ENCODE peak calls at places on chromosome 5, in four cellular contexts. H, E, A and W are unnamed samples.

GRCh38 chr5:1037123-1037670 is 28.6 kb downstream of the NKD2 start:
- DNase-seq in H (no peak), E (no peak), A (no peak), W (no peak)

GRCh38 chr5:50967388-50968039 is 301.1 kb downstream of the PARP8 start:
- DNase-seq in H (no peak), E (no peak), A (no peak), W (no peak)

GRCh38 chr5:123549256-123549904 is 37.4 kb downstream of the CSNK1G3 start:
- DNase-seq in H (no peak), E (no peak), A (peak), W (no peak)

GRCh38 chr5:131303537-131303936 is 39.7 kb downstream of the CDC42SE2 start:
- DNase-seq in H (peak), E (no peak), A (no peak), W (no peak)

GRCh38 chr5:179321206-179321987 is 23.9 kb downstream of the ADAMTS2 start:
- DNase-seq in H (no peak), E (no peak), A (no peak), W (no peak)

GRCh38 chr5:139150359-139150999 is 47.7 kb downstream of the SIL1 start:
- DNase-seq in H (no peak), E (no peak), A (no peak), W (no peak)

GRCh38 chr5:17079562-17079961 is 137.9 kb upstream of the BASP1 start:
- DNase-seq in H (no peak), E (no peak), A (no peak), W (no peak)

GRCh38 chr5:88674262-88675158 is 208.5 kb downstream of the MEF2C start:
- DNase-seq in H (no peak), E (no peak), A (no peak), W (no peak)

GRCh38 chr5:172149073-172149472 is 39.0 kb downstream of the STK10 start:
- DNase-seq in H (peak), E (no peak), A (no peak), W (no peak)

GRCh38 chr5:147332643-147333042 is 97.8 kb downstream of the STK32A start:
- DNase-seq in H (no peak), E (no peak), A (peak), W (no peak)

GRCh38 chr5:135452366-135453030 is 347 bp upstream of the TIFAB start:
- DNase-seq in H (no peak), E (no peak), A (no peak), W (no peak)

GRCh38 chr5:91928751-91929521 is 545.8 kb upstream of the ARRDC3 start:
- DNase-seq in H (peak), E (peak), A (no peak), W (peak)

GRCh38 chr5:124252094-124252750 is 494.2 kb downstream of the ZNF608 start:
- DNase-seq in H (no peak), E (no peak), A (no peak), W (no peak)

GRCh38 chr5:134133995-134134541 is 19.6 kb downstream of the TCF7 start:
- DNase-seq in H (no peak), E (no peak), A (no peak), W (no peak)

GRCh38 chr5:128965011-128965637 is at the start of gene SLC27A6:
- DNase-seq in H (no peak), E (peak), A (no peak), W (peak)

GRCh38 chr5:39716532-39716971 is 291.8 kb upstream of the DAB2 start:
- DNase-seq in H (peak), E (peak), A (no peak), W (peak)

GRCh38 chr5:133006653-133007052 is 19.7 kb downstream of the ZCCHC10 start:
- DNase-seq in H (no peak), E (no peak), A (no peak), W (peak)

GRCh38 chr5:172700686-172701324 is 59.7 kb downstream of the NEURL1B start:
- DNase-seq in H (no peak), E (no peak), A (no peak), W (no peak)

GRCh38 chr5:157670662-157671591 is at the start of gene C5orf52:
- DNase-seq in H (peak), E (no peak), A (peak), W (peak)

GRCh38 chr5:54176066-54176835 is 134.1 kb downstream of the ARL15 start:
- DNase-seq in H (no peak), E (no peak), A (no peak), W (no peak)

GRCh38 chr5:79878721-79879336 is 112.2 kb downstream of the MTX3 start:
- DNase-seq in H (no peak), E (peak), A (no peak), W (peak)

GRCh38 chr5:61991426-61991825 is 314.6 kb upstream of the KIF2A start:
- DNase-seq in H (no peak), E (no peak), A (no peak), W (no peak)

GRCh38 chr5:85311536-85311935 is 926.9 kb upstream of the EDIL3 start:
- DNase-seq in H (no peak), E (no peak), A (no peak), W (no peak)
- TF ChIP-seq USF2 in H (no peak), E (no peak), A (no peak), W (no peak)

DNA sequence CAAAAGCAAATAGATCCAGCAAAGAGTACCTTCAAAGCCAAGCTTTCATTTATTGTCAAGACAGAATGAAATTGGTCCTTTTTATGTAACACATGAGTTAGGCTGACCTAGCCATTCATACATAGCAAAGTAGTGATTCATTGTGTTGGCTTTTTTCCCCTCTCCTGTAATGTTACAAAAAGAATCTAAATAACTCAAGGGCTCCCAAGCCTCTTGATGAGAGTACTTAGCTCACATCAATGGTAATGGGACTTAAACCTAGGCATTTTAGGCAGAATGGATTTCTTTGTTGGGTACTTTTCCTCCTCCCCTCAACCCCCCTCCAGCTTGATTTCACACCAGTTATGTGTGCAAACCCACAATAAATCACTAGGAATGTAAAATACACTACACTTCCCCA is 123.7 kb downstream of the EBF1 start:
- DNase-seq in H (peak), E (no peak), A (no peak), W (peak)
- TF ChIP-seq ELK1 in H (no peak), E (no peak), A (no peak), W (no peak)

DNA sequence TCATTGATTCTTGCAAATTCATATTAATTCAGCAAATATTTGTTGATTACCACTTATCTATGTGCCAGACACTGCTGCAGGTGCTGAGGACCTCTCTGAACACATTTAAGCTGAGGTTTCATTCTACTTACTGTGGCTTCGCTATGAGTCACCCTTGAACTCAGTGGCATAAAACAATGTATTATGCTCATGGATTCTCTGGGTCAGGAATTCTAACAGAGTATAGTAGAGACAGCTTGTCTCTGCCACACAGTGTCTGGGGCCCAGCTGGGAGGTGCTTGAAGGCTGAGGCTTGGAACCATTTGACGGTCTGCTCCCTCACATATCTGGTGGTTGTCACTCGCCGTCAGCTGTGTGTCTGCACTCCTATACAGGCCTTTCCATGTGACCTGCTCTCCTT is 124.3 kb upstream of the NR3C1 start:
- DNase-seq in H (peak), E (no peak), A (no peak), W (no peak)
- TF ChIP-seq USF2 in H (no peak), E (no peak), A (no peak), W (no peak)

GRCh38 chr5:34627794-34628193 is 28.3 kb upstream of the RAI14 start:
- DNase-seq in H (peak), E (no peak), A (no peak), W (no peak)

GRCh38 chr5:34626751-34627150 is 29.4 kb upstream of the RAI14 start:
- DNase-seq in H (no peak), E (no peak), A (no peak), W (no peak)

GRCh38 chr5:34626036-34626435 is 30.1 kb upstream of the RAI14 start:
- DNase-seq in H (peak), E (no peak), A (no peak), W (peak)

GRCh38 chr5:34624711-34625110 is 31.4 kb upstream of the RAI14 start:
- DNase-seq in H (no peak), E (no peak), A (no peak), W (no peak)

GRCh38 chr5:34625246-34625645 is 30.9 kb upstream of the RAI14 start:
- DNase-seq in H (no peak), E (no peak), A (no peak), W (no peak)
- TF ChIP-seq ELK1 in H (no peak), E (no peak), A (no peak), W (no peak)